ENCODE peak calls at places on chromosomes 3 and 15, in nine cellular contexts. T is sigmoid colon; E is heart right ventricle; A is GM13977; N is CD8-positive, alpha-beta T cell; R is CD14-positive monocyte; G is fibroblast of pulmonary artery; P is bronchial epithelial cell; Y is cardiac fibroblast. W is an unnamed sample.

GRCh38 chr15:60905587-60905986 is 323.5 kb downstream of the RORA start:
- DNase-seq in T (no peak), E (no peak), A (no peak), N (peak), R (no peak), G (no peak), P (peak), Y (no peak), W (no peak)

GRCh38 chr15:88717342-88718017 is 78.7 kb downstream of the ISG20 start:
- DNase-seq in T (no peak), E (no peak), A (no peak), N (no peak), R (no peak), G (no peak), P (no peak), Y (no peak), W (no peak)

GRCh38 chr15:98684441-98684840 is 36.1 kb downstream of the IGF1R start:
- DNase-seq in T (no peak), E (no peak), A (no peak), N (no peak), R (no peak), G (peak), P (peak), Y (peak), W (no peak)

GRCh38 chr3:20125912-20126311 is 60.1 kb downstream of the SGO1 start:
- DNase-seq in T (no peak), E (no peak), A (peak), N (no peak), R (peak), G (no peak), P (no peak), Y (no peak), W (peak)

GRCh38 chr3:124686028-124686670 is 44.1 kb upstream of the UMPS start:
- DNase-seq in T (no peak), E (no peak), A (no peak), N (no peak), R (no peak), G (no peak), P (peak), Y (no peak), W (no peak)

GRCh38 chr3:33377931-33378330 is 62.3 kb downstream of the UBP1 start:
- DNase-seq in T (no peak), E (no peak), A (no peak), N (no peak), R (no peak), G (no peak), P (peak), Y (peak), W (no peak)

GRCh38 chr3:55042591-55042990 is 114.7 kb upstream of the LRTM1 start:
- DNase-seq in T (no peak), E (no peak), A (no peak), N (no peak), R (no peak), G (peak), P (no peak), Y (peak), W (no peak)

GRCh38 chr3:56815571-56815970 is 13.8 kb upstream of the ARHGEF3 start:
- DNase-seq in T (no peak), E (no peak), A (no peak), N (no peak), R (no peak), G (no peak), P (no peak), Y (no peak), W (no peak)

GRCh38 chr3:196979545-196979944 is 10.9 kb upstream of the PIGZ start:
- DNase-seq in T (no peak), E (no peak), A (no peak), N (no peak), R (no peak), G (peak), P (no peak), Y (peak), W (no peak)

DNA sequence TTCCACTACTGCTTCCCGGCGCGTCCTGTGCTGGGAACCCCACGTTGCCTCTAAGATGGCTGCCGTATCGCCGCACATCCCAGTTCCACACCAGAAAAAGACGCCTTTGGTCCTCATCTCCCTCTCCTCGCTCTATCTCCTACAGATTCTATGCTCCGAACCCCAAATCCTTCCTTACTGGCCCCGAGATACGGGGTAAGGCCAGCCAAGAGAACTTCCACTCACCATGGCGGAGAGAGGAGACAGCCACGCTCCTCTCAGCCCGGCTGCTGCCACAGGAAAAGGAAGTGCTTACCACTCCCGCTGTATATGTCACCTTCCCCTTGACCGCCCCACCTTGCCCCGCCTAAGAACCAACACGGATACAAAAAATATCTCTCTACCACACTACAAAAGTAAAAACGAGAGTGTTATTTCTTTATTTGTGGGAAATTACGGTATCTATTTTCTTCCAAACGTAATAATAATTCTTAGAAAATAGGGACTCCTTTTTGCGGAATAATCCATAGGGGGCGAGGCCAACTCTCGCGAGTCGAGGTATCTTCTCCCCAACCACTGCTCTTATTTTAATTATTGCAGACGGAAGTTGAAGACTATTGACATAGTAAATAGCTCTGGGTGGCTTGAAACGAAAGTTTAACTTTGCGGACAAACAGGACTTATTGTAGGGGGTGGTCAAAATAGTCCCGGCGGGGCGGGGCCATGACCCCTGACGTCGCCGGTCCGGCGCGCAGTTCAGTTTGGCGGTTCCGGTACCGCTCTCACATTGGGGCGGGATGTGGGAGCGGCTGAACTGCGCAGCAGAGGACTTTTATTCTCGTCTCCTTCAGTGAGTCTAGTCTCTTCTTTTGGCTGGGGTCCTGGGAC is at the start of the genes RPL4 and ZWILCH:
- DNase-seq in T (peak), E (peak), A (peak), N (peak), R (peak), G (peak), P (peak), Y (peak), W (peak)
- TF ChIP-seq CTCF in T (no peak), E (no peak), A (no peak), N (no peak), R (no peak), G (no peak), P (no peak), Y (no peak), W (no peak)

GRCh38 chr3:137410028-137410427 is 354.1 kb upstream of the SOX14 start:
- DNase-seq in T (no peak), E (no peak), A (no peak), N (no peak), R (no peak), G (no peak), P (no peak), Y (no peak), W (no peak)

DNA sequence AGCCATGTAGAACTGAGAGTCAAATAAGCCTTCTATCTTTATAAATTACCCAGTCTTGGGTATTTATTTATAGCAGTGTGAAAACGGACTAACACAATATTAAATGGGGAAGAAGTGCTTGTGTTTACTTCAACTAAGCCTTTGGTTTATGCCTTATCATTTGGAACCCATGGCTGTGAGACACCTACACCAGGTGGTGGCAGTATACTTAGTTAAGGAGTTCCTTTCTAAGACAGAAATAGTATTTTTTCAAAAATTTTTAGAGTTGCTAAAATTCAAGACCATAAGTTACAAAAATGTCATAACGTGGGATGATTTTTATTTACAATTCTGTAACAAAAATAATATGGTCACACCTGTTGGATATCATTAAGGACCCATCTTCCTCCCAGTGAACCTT is 354.5 kb upstream of the SOX14 start:
- DNase-seq in T (no peak), E (no peak), A (peak), N (no peak), R (no peak), G (no peak), P (no peak), Y (no peak), W (no peak)
- TF ChIP-seq CTCF in T (no peak), E (no peak), A (peak), N (no peak), R (no peak), G (no peak), P (no peak), Y (no peak), W (no peak)

GRCh38 chr3:109803274-109803673 is 465.9 kb upstream of the DPPA4 start:
- DNase-seq in T (no peak), E (no peak), A (no peak), N (no peak), R (no peak), G (no peak), P (peak), Y (peak), W (no peak)
- TF ChIP-seq CTCF in T (no peak), E (no peak), A (no peak), N (no peak), R (no peak), G (peak), P (peak), Y (peak), W (no peak)

GRCh38 chr3:117346878-117347277 is 637.3 kb downstream of the TUSC7 start:
- DNase-seq in T (no peak), E (no peak), A (no peak), N (no peak), R (no peak), G (no peak), P (no peak), Y (no peak), W (no peak)
- TF ChIP-seq CTCF in T (no peak), E (no peak), A (no peak), N (no peak), R (no peak), G (no peak), P (no peak), Y (no peak), W (no peak)

DNA sequence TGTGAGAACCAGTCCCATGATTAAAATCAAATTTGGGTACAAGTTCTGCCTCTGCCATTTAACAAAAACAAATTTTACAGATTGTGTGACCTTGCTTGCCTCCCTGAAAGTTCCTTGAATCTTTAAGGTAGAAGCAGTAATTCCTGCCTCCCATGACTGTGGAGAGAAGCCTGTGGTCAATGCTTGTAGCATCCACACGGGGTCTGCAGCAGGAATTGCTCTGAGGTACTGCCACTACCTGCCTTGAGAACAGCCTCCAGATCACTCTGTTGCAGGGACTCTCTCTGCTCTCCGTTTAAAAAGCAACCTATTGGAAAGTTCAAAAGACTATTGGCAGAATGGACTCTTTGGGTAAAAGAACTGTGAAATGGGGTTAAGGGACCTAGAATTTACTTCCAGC is 75.9 kb downstream of the SST start:
- DNase-seq in T (no peak), E (no peak), A (no peak), N (no peak), R (no peak), G (no peak), P (no peak), Y (no peak), W (no peak)
- TF ChIP-seq CTCF in T (no peak), E (no peak), A (no peak), N (no peak), R (no peak), G (no peak), P (no peak), Y (no peak), W (no peak)

GRCh38 chr3:170869645-170870593 is at the start of gene RPL22L1:
- DNase-seq in T (peak), E (peak), A (peak), N (peak), R (peak), G (peak), P (peak), Y (peak), W (peak)
- TF ChIP-seq CTCF in T (no peak), E (no peak), A (peak), N (no peak), R (no peak), G (no peak), P (peak), Y (no peak), W (no peak)

GRCh38 chr3:73719413-73719831 is 94.7 kb upstream of the PDZRN3 start:
- DNase-seq in T (peak), E (no peak), A (no peak), N (no peak), R (no peak), G (peak), P (no peak), Y (peak), W (no peak)
- TF ChIP-seq CTCF in T (no peak), E (no peak), A (no peak), N (no peak), R (no peak), G (no peak), P (no peak), Y (no peak), W (no peak)

GRCh38 chr15:65008989-65009388 is 19.3 kb upstream of the SPG21 start:
- DNase-seq in T (no peak), E (no peak), A (no peak), N (no peak), R (no peak), G (no peak), P (no peak), Y (peak), W (no peak)
- TF ChIP-seq CTCF in T (no peak), E (no peak), A (peak), N (no peak), R (peak), G (peak), P (no peak), Y (no peak), W (no peak)

W was measured in activated B cell treated with CpG ODN at 0.5 μM for 24 hours.